ENCODE peak calls at places on chromosomes 2 and 18, in eight cellular contexts. U is HT1080; H is activated CD8-positive, alpha-beta memory T cell treated with anti-CD3 and anti-CD28 coated beads for 4 hours; A is NB4; P is stimulated activated naive CD8-positive, alpha-beta T cell treated with anti-CD3 and anti-CD28 coated beads, Interleukin-15, amount 100 ng/mL, for 72 hours; B is mesothelial cell of epicardium; O is nucleus accumbens; I is activated T-helper 1 cell treated with Interleukin-2 at 50 U/mL for 16 hours. Q is an unnamed sample.

GRCh38 chr2:131682122-131682944 is 154.6 kb downstream of the CCDC74A start:
- DNase-seq in U (peak; percentile 92), H (peak; percentile 46), A (peak; percentile 95), P (peak; percentile 86), B (no peak), O (peak; percentile 79), I (peak; percentile 56), Q (peak; percentile 89)

GRCh38 chr2:102000813-102001766 is 9.3 kb downstream of the IL1R2 start:
- DNase-seq in U (no peak), H (no peak), A (no peak), P (peak; percentile 36), B (no peak), O (no peak), I (no peak), Q (no peak)

GRCh38 chr2:219082332-219082958 is 21.7 kb upstream of the IHH start:
- DNase-seq in U (no peak), H (no peak), A (no peak), P (no peak), B (no peak), O (no peak), I (no peak), Q (no peak)

GRCh38 chr2:120886967-120887672 is 151.5 kb downstream of the GLI2 start:
- DNase-seq in U (no peak), H (no peak), A (no peak), P (no peak), B (no peak), O (no peak), I (no peak), Q (no peak)

GRCh38 chr2:79717364-79718007 is 204.6 kb downstream of the CTNNA2 start:
- DNase-seq in U (peak; percentile 92), H (no peak), A (no peak), P (no peak), B (no peak), O (no peak), I (no peak), Q (peak; percentile 75)

GRCh38 chr18:74331404-74331803 is 15.8 kb downstream of the C18orf63 start:
- DNase-seq in U (peak; percentile 64), H (no peak), A (peak; percentile 32), P (no peak), B (no peak), O (no peak), I (no peak), Q (peak; percentile 57)

GRCh38 chr2:9778012-9778411 is 65.3 kb upstream of the TAF1B start:
- DNase-seq in U (no peak), H (no peak), A (peak; percentile 54), P (peak; percentile 21), B (no peak), O (no peak), I (no peak), Q (no peak)

GRCh38 chr18:13528739-13529392 is 197.5 kb downstream of the FAM210A start:
- DNase-seq in U (no peak), H (no peak), A (no peak), P (no peak), B (no peak), O (no peak), I (no peak), Q (no peak)

GRCh38 chr2:233801357-233802131 is 23.4 kb downstream of the MROH2A start:
- DNase-seq in U (peak; percentile 67), H (no peak), A (peak; percentile 24), P (peak; percentile 9), B (peak; percentile 6), O (peak; percentile 9), I (no peak), Q (no peak)

GRCh38 chr2:64062840-64063239 is 43.6 kb upstream of the VPS54 start:
- DNase-seq in U (peak; percentile 72), H (no peak), A (no peak), P (no peak), B (no peak), O (no peak), I (no peak), Q (peak; percentile 96)

GRCh38 chr18:75142677-75143076 is 66.3 kb downstream of the PTGR3 start:
- DNase-seq in U (no peak), H (no peak), A (no peak), P (no peak), B (no peak), O (no peak), I (no peak), Q (no peak)

GRCh38 chr2:71614976-71615768 is 161.8 kb downstream of the DYSF start:
- DNase-seq in U (no peak), H (no peak), A (no peak), P (no peak), B (no peak), O (peak; percentile 58), I (no peak), Q (no peak)

GRCh38 chr2:142863485-142863921 is 14.0 kb upstream of the KYNU start:
- DNase-seq in U (no peak), H (no peak), A (no peak), P (no peak), B (no peak), O (no peak), I (no peak), Q (peak; percentile 25)

GRCh38 chr2:203928849-203929248 is 7.7 kb upstream of the ICOS start:
- DNase-seq in U (peak; percentile 45), H (no peak), A (no peak), P (no peak), B (no peak), O (no peak), I (no peak), Q (peak; percentile 9)

GRCh38 chr18:57768557-57769326 is 34.4 kb downstream of the ATP8B1 start:
- DNase-seq in U (peak; percentile 71), H (no peak), A (no peak), P (no peak), B (no peak), O (no peak), I (no peak), Q (peak; percentile 76)

GRCh38 chr2:11678306-11678960 is 8.4 kb upstream of the NTSR2 start:
- DNase-seq in U (no peak), H (no peak), A (no peak), P (no peak), B (no peak), O (no peak), I (no peak), Q (no peak)

GRCh38 chr2:171025199-171025598 is 96.1 kb downstream of the GORASP2 start:
- DNase-seq in U (no peak), H (no peak), A (no peak), P (no peak), B (no peak), O (no peak), I (no peak), Q (no peak)

GRCh38 chr2:84924173-84925106 is 19.0 kb downstream of the TMSB10 start:
- DNase-seq in U (peak; percentile 38), H (no peak), A (peak; percentile 57), P (peak; percentile 82), B (no peak), O (no peak), I (no peak), Q (peak; percentile 67)

GRCh38 chr2:97931851-97932211 is 63.9 kb downstream of the TMEM131 start:
- DNase-seq in U (no peak), H (no peak), A (no peak), P (no peak), B (no peak), O (no peak), I (no peak), Q (no peak)

GRCh38 chr2:31523871-31524492 is 56.8 kb downstream of the SRD5A2 start:
- DNase-seq in U (peak; percentile 46), H (peak; percentile 16), A (peak; percentile 60), P (peak; percentile 30), B (no peak), O (no peak), I (no peak), Q (peak; percentile 62)

GRCh38 chr2:235234711-235235110 is 259.1 kb upstream of the AGAP1 start:
- DNase-seq in U (no peak), H (no peak), A (no peak), P (no peak), B (no peak), O (no peak), I (no peak), Q (peak; percentile 62)

GRCh38 chr2:204344119-204344518 is 201.2 kb upstream of the PARD3B start:
- DNase-seq in U (no peak), H (no peak), A (no peak), P (no peak), B (no peak), O (no peak), I (no peak), Q (no peak)

GRCh38 chr2:230129343-230129742 is 60.6 kb upstream of the SLC16A14 start:
- DNase-seq in U (no peak), H (no peak), A (peak; percentile 36), P (no peak), B (no peak), O (no peak), I (no peak), Q (no peak)

GRCh38 chr2:19857100-19857499 is 44.7 kb downstream of the TTC32 start:
- DNase-seq in U (no peak), H (no peak), A (peak; percentile 59), P (no peak), B (no peak), O (no peak), I (no peak), Q (no peak)

GRCh38 chr18:36158261-36158867 is 28.7 kb downstream of the ELP2 start:
- DNase-seq in U (peak; percentile 57), H (no peak), A (no peak), P (no peak), B (no peak), O (no peak), I (no peak), Q (peak; percentile 78)

GRCh38 chr2:85501244-85501643 is 37.7 kb upstream of the MAT2A start:
- DNase-seq in U (peak; percentile 39), H (no peak), A (peak; percentile 98), P (no peak), B (no peak), O (no peak), I (no peak), Q (peak; percentile 41)

GRCh38 chr2:219959471-219959870 is 332.0 kb downstream of the SLC4A3 start:
- DNase-seq in U (peak; percentile 39), H (no peak), A (no peak), P (no peak), B (no peak), O (no peak), I (no peak), Q (peak; percentile 18)

GRCh38 chr2:220469201-220469600 is 841.8 kb downstream of the SLC4A3 start:
- DNase-seq in U (no peak), H (no peak), A (no peak), P (no peak), B (no peak), O (no peak), I (no peak), Q (peak; percentile 67)

GRCh38 chr18:887716-888115 is 17.0 kb upstream of the ADCYAP1 start:
- DNase-seq in U (no peak), H (no peak), A (no peak), P (no peak), B (no peak), O (no peak), I (no peak), Q (no peak)

GRCh38 chr2:47656715-47657600 is 126.0 kb upstream of the MSH6 start:
- DNase-seq in U (peak; percentile 54), H (no peak), A (peak; percentile 12), P (no peak), B (no peak), O (no peak), I (no peak), Q (no peak)

GRCh38 chr18:79375441-79375840 is 20.3 kb upstream of the NFATC1 start:
- DNase-seq in U (no peak), H (no peak), A (no peak), P (no peak), B (no peak), O (no peak), I (no peak), Q (no peak)

GRCh38 chr2:67462741-67463496 is 65.8 kb downstream of the ETAA1 start:
- DNase-seq in U (no peak), H (no peak), A (no peak), P (no peak), B (no peak), O (no peak), I (no peak), Q (peak; percentile 26)

Q was measured in LHCN-M2.